ENCODE peak calls at places on chromosomes 13 and 19, in nine cellular contexts. One of them, this sample, is unnamed.
A peak's percentile ranks its signal among the peaks of the same experiment; 100 is the strongest.

GRCh38 chr13:76016799-76017198 is 380.7 kb downstream of the LMO7 start:
- DNase-seq in neural crest cell: no peak
- DNase-seq in ovary: no peak
- DNase-seq in WTC11: peak; percentile 58
- DNase-seq in GM06990: no peak
- DNase-seq in thoracic aorta: no peak
- DNase-seq in A549: peak; percentile 43
- DNase-seq in foreskin fibroblast: peak; percentile 44
- DNase-seq in HFFc6: no peak
- DNase-seq in this sample: peak; percentile 51

GRCh38 chr19:54526972-54527371 is 24.3 kb downstream of the LAIR2 start:
- DNase-seq in neural crest cell: no peak
- DNase-seq in ovary: no peak
- DNase-seq in WTC11: no peak
- DNase-seq in GM06990: no peak
- DNase-seq in thoracic aorta: no peak
- DNase-seq in A549: no peak
- DNase-seq in foreskin fibroblast: no peak
- DNase-seq in HFFc6: no peak
- DNase-seq in this sample: no peak

GRCh38 chr19:33370783-33371182 is 2.7 kb upstream of the CEBPG start:
- DNase-seq in neural crest cell: no peak
- DNase-seq in ovary: no peak
- DNase-seq in WTC11: no peak
- DNase-seq in GM06990: no peak
- DNase-seq in thoracic aorta: no peak
- DNase-seq in A549: no peak
- DNase-seq in foreskin fibroblast: no peak
- DNase-seq in HFFc6: no peak
- DNase-seq in this sample: no peak

GRCh38 chr13:50511877-50512332 is 331.6 kb downstream of the DLEU7 start:
- DNase-seq in neural crest cell: no peak
- DNase-seq in ovary: no peak
- DNase-seq in WTC11: no peak
- DNase-seq in GM06990: peak; percentile 19
- DNase-seq in thoracic aorta: no peak
- DNase-seq in A549: no peak
- DNase-seq in foreskin fibroblast: no peak
- DNase-seq in HFFc6: no peak
- DNase-seq in this sample: no peak

GRCh38 chr19:55255618-55256423 is 3.0 kb downstream of the PPP6R1 start:
- DNase-seq in neural crest cell: no peak
- DNase-seq in ovary: no peak
- DNase-seq in WTC11: no peak
- DNase-seq in GM06990: peak; percentile 80
- DNase-seq in thoracic aorta: no peak
- DNase-seq in A549: peak; percentile 58
- DNase-seq in foreskin fibroblast: peak; percentile 48
- DNase-seq in HFFc6: peak; percentile 53
- DNase-seq in this sample: no peak

GRCh38 chr13:28392428-28392827 is 102.5 kb downstream of the FLT1 start:
- DNase-seq in neural crest cell: no peak
- DNase-seq in ovary: no peak
- DNase-seq in WTC11: no peak
- DNase-seq in GM06990: no peak
- DNase-seq in thoracic aorta: no peak
- DNase-seq in A549: no peak
- DNase-seq in foreskin fibroblast: peak; percentile 22
- DNase-seq in HFFc6: no peak
- DNase-seq in this sample: no peak

GRCh38 chr13:35881360-35881759 is 249.8 kb downstream of the DCLK1 start:
- DNase-seq in neural crest cell: no peak
- DNase-seq in ovary: no peak
- DNase-seq in WTC11: no peak
- DNase-seq in GM06990: no peak
- DNase-seq in thoracic aorta: no peak
- DNase-seq in A549: no peak
- DNase-seq in foreskin fibroblast: peak; percentile 43
- DNase-seq in HFFc6: no peak
- DNase-seq in this sample: no peak

GRCh38 chr19:38702278-38702677 is 42.0 kb downstream of the CAPN12 start:
- DNase-seq in neural crest cell: no peak
- DNase-seq in ovary: no peak
- DNase-seq in WTC11: no peak
- DNase-seq in GM06990: no peak
- DNase-seq in thoracic aorta: no peak
- DNase-seq in A549: no peak
- DNase-seq in foreskin fibroblast: no peak
- DNase-seq in HFFc6: no peak
- DNase-seq in this sample: no peak

DNA sequence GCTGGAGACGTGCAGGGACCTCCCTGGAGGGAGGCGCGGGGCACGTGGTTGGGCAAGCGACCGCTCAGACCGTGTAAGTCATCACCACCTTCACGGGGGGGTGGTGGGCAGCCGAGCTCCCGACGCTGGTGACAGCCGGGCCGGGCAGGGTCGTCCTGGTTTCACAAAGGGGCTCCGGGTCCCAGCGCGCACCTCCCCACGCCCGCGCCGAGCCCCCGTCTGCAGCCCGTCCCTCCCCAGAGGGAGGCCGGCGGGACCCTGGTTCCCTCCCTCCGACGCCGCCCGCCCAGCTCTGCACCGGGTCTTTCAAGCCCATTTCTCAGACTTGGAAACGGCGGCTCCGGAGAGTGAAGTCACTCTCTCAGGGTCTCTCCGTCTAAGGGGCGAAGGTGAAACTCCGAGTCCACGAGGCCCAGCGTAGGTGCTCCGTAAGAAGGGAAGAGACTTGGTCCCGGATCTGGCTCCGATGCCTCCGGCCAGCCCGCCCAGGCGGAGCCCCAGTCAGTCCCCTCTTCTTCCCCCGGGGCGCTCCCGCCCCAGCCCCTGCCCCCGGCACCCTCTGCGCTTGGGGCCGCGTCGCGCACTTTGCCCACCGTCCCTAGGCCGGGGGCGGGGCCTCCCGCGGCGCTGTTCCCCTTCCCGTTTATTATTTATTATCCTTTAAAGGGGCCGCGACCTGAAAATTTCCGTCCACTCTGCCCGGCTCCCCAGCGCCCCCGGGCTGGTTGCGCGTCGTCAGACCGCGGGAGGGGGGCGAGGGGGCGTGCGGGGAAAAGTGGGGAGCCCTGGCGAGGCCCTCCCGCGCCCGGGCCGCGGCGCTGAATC is 536 bp upstream of the ARID3A start:
- DNase-seq in neural crest cell: peak; percentile 78
- DNase-seq in ovary: peak; percentile 73
- DNase-seq in WTC11: peak; percentile 85
- DNase-seq in GM06990: peak; percentile 95
- DNase-seq in thoracic aorta: no peak
- DNase-seq in A549: peak; percentile 77
- DNase-seq in foreskin fibroblast: peak; percentile 93
- DNase-seq in HFFc6: peak; percentile 78
- DNase-seq in this sample: peak; percentile 74
- TF ChIP-seq CTCF in neural crest cell: no peak
- TF ChIP-seq CTCF in ovary: no peak
- TF ChIP-seq CTCF in WTC11: no peak
- TF ChIP-seq CTCF in GM06990: peak; percentile 8
- TF ChIP-seq CTCF in thoracic aorta: no peak
- TF ChIP-seq CTCF in A549: no peak
- TF ChIP-seq CTCF in foreskin fibroblast: no peak
- TF ChIP-seq CTCF in HFFc6: no peak
- TF ChIP-seq CTCF in this sample: no peak

DNA sequence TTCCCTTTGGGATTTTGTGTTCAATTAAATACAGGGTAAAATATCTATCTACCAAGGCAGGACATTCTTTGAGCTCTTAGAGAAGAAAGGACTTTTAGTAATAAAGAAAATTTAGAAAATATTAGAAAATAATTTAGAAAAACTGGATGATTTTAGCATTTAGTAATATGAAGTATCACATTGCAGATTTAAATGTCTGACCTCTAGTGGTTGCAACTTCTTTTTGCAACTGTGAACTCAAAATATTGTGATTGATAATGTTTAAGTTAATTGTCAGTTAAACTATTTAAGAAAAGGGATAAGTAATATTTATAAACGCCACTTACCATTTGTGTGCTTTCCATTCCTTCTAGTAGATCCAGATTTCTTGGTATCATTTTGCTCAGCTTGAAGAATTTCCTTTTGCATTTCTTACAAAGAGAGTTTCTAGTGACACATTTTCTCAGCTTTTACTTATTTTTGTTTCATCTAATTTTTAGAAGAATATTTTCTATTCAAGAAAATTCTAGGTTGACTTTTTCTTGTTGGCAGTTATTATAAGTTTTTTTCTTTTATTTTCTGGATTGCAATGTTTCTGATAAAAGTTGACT is 10.3 kb upstream of the POSTN start:
- DNase-seq in neural crest cell: no peak
- DNase-seq in ovary: no peak
- DNase-seq in WTC11: no peak
- DNase-seq in GM06990: no peak
- DNase-seq in thoracic aorta: no peak
- DNase-seq in A549: no peak
- DNase-seq in foreskin fibroblast: peak; percentile 38
- DNase-seq in HFFc6: no peak
- DNase-seq in this sample: no peak
- TF ChIP-seq CTCF in neural crest cell: peak; percentile 65
- TF ChIP-seq CTCF in ovary: no peak
- TF ChIP-seq CTCF in WTC11: no peak
- TF ChIP-seq CTCF in GM06990: peak; percentile 27
- TF ChIP-seq CTCF in thoracic aorta: no peak
- TF ChIP-seq CTCF in A549: peak; percentile 19
- TF ChIP-seq CTCF in foreskin fibroblast: peak; percentile 49
- TF ChIP-seq CTCF in HFFc6: peak; percentile 88
- TF ChIP-seq CTCF in this sample: peak; percentile 69

GRCh38 chr19:48171584-48172170 is 1.2 kb downstream of the ZSWIM9 start:
- DNase-seq in neural crest cell: no peak
- DNase-seq in ovary: no peak
- DNase-seq in WTC11: no peak
- DNase-seq in GM06990: no peak
- DNase-seq in thoracic aorta: no peak
- DNase-seq in A549: no peak
- DNase-seq in foreskin fibroblast: no peak
- DNase-seq in HFFc6: no peak
- DNase-seq in this sample: no peak

GRCh38 chr19:48170817-48171347 is 402 bp downstream of the ZSWIM9 start:
- DNase-seq in neural crest cell: no peak
- DNase-seq in ovary: no peak
- DNase-seq in WTC11: peak; percentile 20
- DNase-seq in GM06990: no peak
- DNase-seq in thoracic aorta: no peak
- DNase-seq in A549: no peak
- DNase-seq in foreskin fibroblast: peak; percentile 24
- DNase-seq in HFFc6: no peak
- DNase-seq in this sample: no peak

GRCh38 chr19:48169585-48169973 is 565 bp downstream of the LIG1 start:
- DNase-seq in neural crest cell: peak; percentile 74
- DNase-seq in ovary: peak; percentile 69
- DNase-seq in WTC11: peak; percentile 93
- DNase-seq in GM06990: no peak
- DNase-seq in thoracic aorta: peak; percentile 20
- DNase-seq in A549: peak; percentile 89
- DNase-seq in foreskin fibroblast: peak; percentile 72
- DNase-seq in HFFc6: peak; percentile 40
- DNase-seq in this sample: peak; percentile 83

GRCh38 chr19:48168689-48169088 is 1.5 kb downstream of the LIG1 start:
- DNase-seq in neural crest cell: no peak
- DNase-seq in ovary: no peak
- DNase-seq in WTC11: no peak
- DNase-seq in GM06990: no peak
- DNase-seq in thoracic aorta: no peak
- DNase-seq in A549: no peak
- DNase-seq in foreskin fibroblast: no peak
- DNase-seq in HFFc6: no peak
- DNase-seq in this sample: no peak

DNA sequence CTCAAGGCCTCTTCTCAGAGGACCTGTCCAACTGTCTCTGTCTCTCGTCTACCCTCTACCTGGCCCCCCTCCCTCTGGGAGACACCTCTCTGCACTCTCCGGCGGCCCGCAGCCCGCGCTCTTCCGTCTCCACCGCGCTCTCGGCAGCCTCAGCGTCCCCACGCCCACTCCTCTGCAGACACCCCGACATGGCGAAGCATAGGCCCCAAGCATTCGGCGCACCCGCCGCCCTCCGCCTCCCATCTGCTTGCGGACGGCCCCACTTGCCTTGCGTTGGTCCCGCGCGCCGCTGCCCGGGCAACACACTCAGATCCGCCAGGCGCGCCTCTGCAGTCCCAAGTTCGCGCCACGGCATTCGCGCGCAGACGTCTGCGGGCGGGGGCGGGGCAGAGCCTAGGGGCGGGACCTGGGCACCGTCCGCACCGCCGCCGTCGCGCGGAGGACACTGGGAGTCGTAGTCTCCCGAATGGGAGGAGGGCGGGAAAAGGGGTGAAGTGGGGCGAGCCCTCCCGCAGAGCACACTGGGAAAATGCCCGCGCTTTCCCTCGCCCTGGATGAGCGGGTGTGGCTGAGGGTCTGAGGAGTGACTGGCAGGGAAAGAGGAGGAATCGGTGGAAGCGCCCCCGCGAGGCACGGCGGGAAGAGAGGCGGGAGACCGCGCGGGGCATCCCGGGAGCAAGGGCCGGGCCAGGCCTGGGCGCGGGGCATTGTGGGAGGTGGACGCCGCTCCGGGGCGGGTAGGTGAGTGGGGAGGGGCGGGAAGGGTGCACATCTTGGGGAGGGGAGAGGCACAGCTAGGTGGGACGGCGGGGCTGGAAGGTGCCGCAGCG is at the start of the genes LIG1 and ZSWIM9:
- DNase-seq in neural crest cell: peak; percentile 87
- DNase-seq in ovary: peak; percentile 91
- DNase-seq in WTC11: peak; percentile 91
- DNase-seq in GM06990: peak; percentile 96
- DNase-seq in thoracic aorta: peak; percentile 51
- DNase-seq in A549: peak; percentile 97
- DNase-seq in foreskin fibroblast: peak; percentile 97
- DNase-seq in HFFc6: peak; percentile 97
- DNase-seq in this sample: peak; percentile 87
- TF ChIP-seq CTCF in neural crest cell: no peak
- TF ChIP-seq CTCF in ovary: no peak
- TF ChIP-seq CTCF in WTC11: no peak
- TF ChIP-seq CTCF in GM06990: no peak
- TF ChIP-seq CTCF in thoracic aorta: no peak
- TF ChIP-seq CTCF in A549: no peak
- TF ChIP-seq CTCF in foreskin fibroblast: peak; percentile 5
- TF ChIP-seq CTCF in HFFc6: peak; percentile 50
- TF ChIP-seq CTCF in this sample: no peak

GRCh38 chr19:45574526-45574925 is 10.1 kb downstream of the OPA3 start:
- DNase-seq in neural crest cell: no peak
- DNase-seq in ovary: no peak
- DNase-seq in WTC11: no peak
- DNase-seq in GM06990: no peak
- DNase-seq in thoracic aorta: no peak
- DNase-seq in A549: no peak
- DNase-seq in foreskin fibroblast: no peak
- DNase-seq in HFFc6: no peak
- DNase-seq in this sample: no peak

GRCh38 chr19:45567609-45568008 is 17.0 kb downstream of the OPA3 start:
- DNase-seq in neural crest cell: no peak
- DNase-seq in ovary: no peak
- DNase-seq in WTC11: no peak
- DNase-seq in GM06990: no peak
- DNase-seq in thoracic aorta: no peak
- DNase-seq in A549: no peak
- DNase-seq in foreskin fibroblast: no peak
- DNase-seq in HFFc6: no peak
- DNase-seq in this sample: no peak

GRCh38 chr19:45571457-45572220 is 13.0 kb downstream of the OPA3 start:
- DNase-seq in neural crest cell: no peak
- DNase-seq in ovary: no peak
- DNase-seq in WTC11: no peak
- DNase-seq in GM06990: no peak
- DNase-seq in thoracic aorta: no peak
- DNase-seq in A549: no peak
- DNase-seq in foreskin fibroblast: no peak
- DNase-seq in HFFc6: no peak
- DNase-seq in this sample: no peak

GRCh38 chr19:45568732-45569131 is 15.9 kb downstream of the OPA3 start:
- DNase-seq in neural crest cell: no peak
- DNase-seq in ovary: no peak
- DNase-seq in WTC11: no peak
- DNase-seq in GM06990: no peak
- DNase-seq in thoracic aorta: no peak
- DNase-seq in A549: peak; percentile 82
- DNase-seq in foreskin fibroblast: peak; percentile 83
- DNase-seq in HFFc6: peak; percentile 62
- DNase-seq in this sample: no peak

GRCh38 chr19:45569619-45570421 is 14.8 kb downstream of the OPA3 start:
- DNase-seq in neural crest cell: peak; percentile 72
- DNase-seq in ovary: no peak
- DNase-seq in WTC11: peak; percentile 89
- DNase-seq in GM06990: peak; percentile 31
- DNase-seq in thoracic aorta: no peak
- DNase-seq in A549: peak; percentile 76
- DNase-seq in foreskin fibroblast: peak; percentile 77
- DNase-seq in HFFc6: no peak
- DNase-seq in this sample: peak; percentile 85
- TF ChIP-seq CTCF in neural crest cell: peak; percentile 74
- TF ChIP-seq CTCF in ovary: no peak
- TF ChIP-seq CTCF in WTC11: peak; percentile 69
- TF ChIP-seq CTCF in GM06990: peak; percentile 91
- TF ChIP-seq CTCF in thoracic aorta: peak; percentile 62
- TF ChIP-seq CTCF in A549: peak; percentile 78
- TF ChIP-seq CTCF in foreskin fibroblast: peak; percentile 83
- TF ChIP-seq CTCF in HFFc6: peak; percentile 87
- TF ChIP-seq CTCF in this sample: peak; percentile 76